ENCODE peak calls at places on chromosomes 16 and 17, in ten cellular contexts. R, E, T, L, O, D, F, J, B and G are unnamed samples.

GRCh38 chr16:62253926-62254325 is 217.7 kb upstream of the CDH8 start:
- DNase-seq in E (no peak), O (no peak), T (no peak), L (no peak), D (no peak), J (no peak), F (no peak), R (no peak), B (no peak), G (no peak)

GRCh38 chr16:85709766-85710423 is 21.1 kb upstream of the GINS2 start:
- DNase-seq in B (no peak), D (no peak), L (no peak), R (no peak), E (no peak), J (no peak), T (peak), O (no peak), F (no peak), G (peak)

GRCh38 chr17:39365252-39365651 is 36.2 kb downstream of the FBXL20 start:
- DNase-seq in F (no peak), T (no peak), J (no peak), E (no peak), R (no peak), L (no peak), B (no peak), O (no peak), D (peak), G (no peak)

GRCh38 chr16:11946433-11946832 is 4.6 kb upstream of the NPIPB2 start:
- DNase-seq in O (no peak), D (no peak), J (no peak), B (no peak), R (no peak), E (no peak), L (no peak), T (no peak), F (no peak), G (no peak)

GRCh38 chr16:30485818-30486436 is 13.4 kb downstream of the ITGAL start:
- DNase-seq in D (peak), T (no peak), O (peak), R (no peak), L (no peak), F (no peak), B (no peak), E (no peak), J (peak), G (no peak)

GRCh38 chr17:42855048-42855596 is 4.1 kb downstream of the AOC3 start:
- DNase-seq in R (no peak), D (no peak), J (no peak), T (no peak), L (no peak), E (no peak), O (no peak), F (no peak), B (no peak), G (no peak)

GRCh38 chr17:47957591-47958490 is at the start of gene PRR15L:
- DNase-seq in B (no peak), D (no peak), T (peak), O (no peak), E (peak), L (no peak), J (no peak), F (peak), R (no peak), G (peak)

GRCh38 chr17:8021565-8022357 is 17.1 kb upstream of the ALOX15B start:
- DNase-seq in J (no peak), O (no peak), F (no peak), T (no peak), D (no peak), E (no peak), R (no peak), L (no peak), B (no peak), G (no peak)

GRCh38 chr17:3916013-3916696 is at the start of gene P2RX1:
- DNase-seq in O (no peak), T (no peak), D (no peak), R (no peak), L (no peak), F (no peak), E (no peak), B (peak), J (no peak), G (no peak)

GRCh38 chr17:38750312-38751121 is 2.0 kb upstream of the PSMB3 start:
- DNase-seq in J (peak), E (no peak), F (peak), R (no peak), O (peak), D (peak), T (no peak), L (no peak), B (no peak), G (peak)

GRCh38 chr17:35372846-35373531 is 432 bp downstream of the SLFN11 start:
- DNase-seq in E (no peak), O (peak), F (peak), J (peak), D (peak), T (no peak), R (no peak), B (peak), L (no peak), G (no peak)

GRCh38 chr17:52140601-52141000 is 17.9 kb downstream of the CA10 start:
- DNase-seq in T (no peak), D (no peak), R (no peak), E (no peak), B (no peak), O (no peak), F (no peak), L (no peak), J (no peak), G (no peak)

GRCh38 chr17:79970576-79971068 is 65.0 kb downstream of the TBC1D16 start:
- DNase-seq in L (peak), E (no peak), T (peak), R (no peak), O (peak), J (no peak), D (peak), B (peak), F (peak), G (peak)

GRCh38 chr17:46108120-46108519 is 85.1 kb downstream of the KANSL1 start:
- DNase-seq in F (peak), B (no peak), R (no peak), D (no peak), T (no peak), E (no peak), J (no peak), L (no peak), O (peak), G (no peak)

GRCh38 chr16:10226672-10227306 is 44.6 kb upstream of the GRIN2A start:
- DNase-seq in E (no peak), J (no peak), F (no peak), R (no peak), T (no peak), B (no peak), L (no peak), D (no peak), O (no peak), G (no peak)

GRCh38 chr16:14199624-14200023 is 128.5 kb downstream of the MRTFB start:
- DNase-seq in E (no peak), F (peak), L (no peak), D (peak), T (no peak), J (no peak), B (no peak), R (no peak), O (no peak), G (no peak)

GRCh38 chr16:4360538-4361021 is 9.5 kb upstream of the PAM16 start:
- DNase-seq in F (no peak), D (no peak), J (no peak), L (no peak), R (no peak), B (no peak), O (no peak), E (no peak), T (no peak), G (no peak)

GRCh38 chr16:50313596-50314483 is 47.5 kb downstream of the ADCY7 start:
- DNase-seq in T (no peak), E (peak), O (peak), F (no peak), J (peak), R (no peak), D (peak), L (peak), B (peak), G (no peak)

GRCh38 chr16:70490261-70490660 is 33.1 kb downstream of the COG4 start:
- DNase-seq in E (no peak), B (no peak), T (no peak), R (no peak), L (no peak), D (no peak), F (no peak), O (peak), J (no peak), G (no peak)

GRCh38 chr16:75266738-75267630 is 15.6 kb upstream of the BCAR1 start:
- DNase-seq in T (peak), J (no peak), B (no peak), F (no peak), L (no peak), O (no peak), E (no peak), R (no peak), D (no peak), G (no peak)

GRCh38 chr17:3660311-3660891 is 8.0 kb downstream of the TAX1BP3 start:
- DNase-seq in J (no peak), D (no peak), R (no peak), L (peak), T (no peak), F (no peak), B (no peak), O (no peak), E (no peak), G (no peak)

GRCh38 chr17:50264263-50265113 is 9.8 kb upstream of the TMEM92 start:
- DNase-seq in R (no peak), J (no peak), D (peak), O (no peak), E (no peak), L (no peak), F (no peak), B (no peak), T (no peak), G (no peak)

GRCh38 chr17:49565948-49566491 is 9.7 kb upstream of the NXPH3 start:
- DNase-seq in L (peak), T (no peak), O (peak), E (peak), J (no peak), F (peak), B (no peak), D (peak), R (no peak), G (peak)

GRCh38 chr16:3737181-3737580 is 19.9 kb upstream of the TRAP1 start:
- DNase-seq in F (no peak), O (no peak), J (no peak), R (no peak), E (no peak), L (no peak), B (no peak), T (no peak), D (no peak), G (no peak)

GRCh38 chr17:1725642-1726511 is 1.4 kb downstream of the WDR81 start:
- DNase-seq in E (no peak), T (no peak), J (no peak), D (no peak), F (no peak), R (no peak), B (no peak), O (no peak), L (no peak), G (no peak)

GRCh38 chr17:62703269-62703775 is 75.9 kb downstream of the MRC2 start:
- DNase-seq in J (peak), L (no peak), R (no peak), D (no peak), O (peak), E (no peak), T (no peak), F (peak), B (no peak), G (no peak)

GRCh38 chr17:58341861-58342475 is 10.0 kb downstream of the SUPT4H1 start:
- DNase-seq in B (no peak), E (no peak), D (no peak), R (no peak), L (no peak), F (no peak), J (no peak), O (no peak), T (no peak), G (no peak)

GRCh38 chr16:88681709-88682451 is 4.4 kb downstream of the SNAI3 start:
- DNase-seq in F (no peak), B (peak), L (peak), O (no peak), J (no peak), R (no peak), T (no peak), E (peak), D (no peak), G (no peak)

GRCh38 chr16:52611817-52612673 is 65.1 kb upstream of the TOX3 start:
- DNase-seq in E (no peak), R (no peak), F (peak), J (no peak), D (no peak), O (no peak), B (no peak), T (peak), L (no peak), G (peak)

GRCh38 chr17:61238455-61238933 is 161.1 kb upstream of the TBX2 start:
- DNase-seq in D (no peak), B (no peak), E (no peak), O (no peak), F (no peak), L (no peak), R (no peak), J (no peak), T (no peak), G (no peak)

GRCh38 chr17:5203178-5203907 is 11.7 kb upstream of the ZNF594 start:
- DNase-seq in J (no peak), E (no peak), T (no peak), B (no peak), R (no peak), D (peak), L (no peak), O (no peak), F (no peak), G (no peak)

GRCh38 chr17:19642373-19642893 is 6.1 kb upstream of the ALDH3A2 start:
- DNase-seq in E (no peak), D (no peak), B (no peak), O (no peak), F (peak), R (no peak), J (no peak), T (no peak), L (no peak), G (no peak)